ENCODE peak calls at places on chromosome 1, in four cellular contexts. One of them, this sample, is unnamed.

GRCh38 chr1:86696522-86696921 is 7.9 kb upstream of the SH3GLB1 start:
- DNase-seq in GM23248: no peak
- DNase-seq in mammary epithelial cell: peak
- DNase-seq in OCI-LY7: no peak
- DNase-seq in this sample: no peak

GRCh38 chr1:234944439-234945369 is 183.9 kb downstream of the TOMM20 start:
- DNase-seq in mammary epithelial cell: no peak
- DNase-seq in GM23248: no peak
- DNase-seq in OCI-LY7: peak
- DNase-seq in this sample: no peak

GRCh38 chr1:157377216-157377821 is 175.0 kb downstream of the FCRL5 start:
- DNase-seq in OCI-LY7: peak
- DNase-seq in GM23248: peak
- DNase-seq in mammary epithelial cell: peak
- DNase-seq in this sample: no peak

GRCh38 chr1:111483166-111483565 is 9.4 kb downstream of the C1orf162 start:
- DNase-seq in OCI-LY7: no peak
- DNase-seq in mammary epithelial cell: no peak
- DNase-seq in GM23248: peak
- DNase-seq in this sample: no peak

GRCh38 chr1:55636691-55637090 is 421.5 kb upstream of the USP24 start:
- DNase-seq in GM23248: peak
- DNase-seq in OCI-LY7: no peak
- DNase-seq in mammary epithelial cell: peak
- DNase-seq in this sample: peak

GRCh38 chr1:210775289-210775688 is 358.7 kb downstream of the KCNH1 start:
- DNase-seq in OCI-LY7: no peak
- DNase-seq in mammary epithelial cell: no peak
- DNase-seq in GM23248: no peak
- DNase-seq in this sample: no peak

GRCh38 chr1:97050501-97050900 is 328.9 kb downstream of the PTBP2 start:
- DNase-seq in GM23248: peak
- DNase-seq in mammary epithelial cell: no peak
- DNase-seq in OCI-LY7: peak
- DNase-seq in this sample: peak

GRCh38 chr1:202192770-202193613 is 607 bp upstream of the LGR6 start:
- DNase-seq in GM23248: peak
- DNase-seq in mammary epithelial cell: no peak
- DNase-seq in OCI-LY7: peak
- DNase-seq in this sample: peak

GRCh38 chr1:160997323-160998038 is 23.5 kb downstream of the F11R start:
- DNase-seq in GM23248: peak
- DNase-seq in OCI-LY7: peak
- DNase-seq in mammary epithelial cell: peak
- DNase-seq in this sample: peak

GRCh38 chr1:181178241-181178640 is 89.7 kb downstream of the IER5 start:
- DNase-seq in OCI-LY7: no peak
- DNase-seq in mammary epithelial cell: no peak
- DNase-seq in GM23248: no peak
- DNase-seq in this sample: peak

GRCh38 chr1:32903991-32904776 is 3.0 kb upstream of the TMEM54 start:
- DNase-seq in GM23248: no peak
- DNase-seq in OCI-LY7: no peak
- DNase-seq in mammary epithelial cell: no peak
- DNase-seq in this sample: peak

GRCh38 chr1:116667577-116668105 is at the start of gene IGSF3:
- DNase-seq in GM23248: peak
- DNase-seq in mammary epithelial cell: peak
- DNase-seq in OCI-LY7: no peak
- DNase-seq in this sample: peak

GRCh38 chr1:227779021-227779441 is 36.4 kb upstream of the PRSS38 start:
- DNase-seq in mammary epithelial cell: no peak
- DNase-seq in GM23248: no peak
- DNase-seq in OCI-LY7: no peak
- DNase-seq in this sample: no peak

GRCh38 chr1:169119405-169119804 is 12.9 kb downstream of the ATP1B1 start:
- DNase-seq in mammary epithelial cell: peak
- DNase-seq in OCI-LY7: no peak
- DNase-seq in GM23248: peak
- DNase-seq in this sample: peak

GRCh38 chr1:2300004-2300771 is 72.1 kb downstream of the SKI start:
- DNase-seq in OCI-LY7: peak
- DNase-seq in mammary epithelial cell: no peak
- DNase-seq in GM23248: peak
- DNase-seq in this sample: no peak

GRCh38 chr1:31815307-31815645 is 546 bp downstream of the SPOCD1 start:
- DNase-seq in mammary epithelial cell: no peak
- DNase-seq in OCI-LY7: no peak
- DNase-seq in GM23248: no peak
- DNase-seq in this sample: peak

GRCh38 chr1:45512641-45513054 is 9.0 kb downstream of the PRDX1 start:
- DNase-seq in mammary epithelial cell: peak
- DNase-seq in OCI-LY7: peak
- DNase-seq in GM23248: peak
- DNase-seq in this sample: peak

GRCh38 chr1:68322837-68323687 is 90.7 kb upstream of the WLS start:
- DNase-seq in OCI-LY7: no peak
- DNase-seq in mammary epithelial cell: peak
- DNase-seq in GM23248: peak
- DNase-seq in this sample: peak

GRCh38 chr1:179883739-179884138 is 1.7 kb downstream of the TOR1AIP1 start:
- DNase-seq in mammary epithelial cell: peak
- DNase-seq in OCI-LY7: peak
- DNase-seq in GM23248: peak
- DNase-seq in this sample: no peak

GRCh38 chr1:200029035-200029623 is 1.6 kb downstream of the NR5A2 start:
- DNase-seq in OCI-LY7: peak
- DNase-seq in mammary epithelial cell: peak
- DNase-seq in GM23248: peak
- DNase-seq in this sample: peak

GRCh38 chr1:244100691-244101453 is 49.8 kb downstream of the ZBTB18 start:
- DNase-seq in GM23248: no peak
- DNase-seq in OCI-LY7: no peak
- DNase-seq in mammary epithelial cell: no peak
- DNase-seq in this sample: peak

GRCh38 chr1:24338447-24338846 is 19.3 kb downstream of the GRHL3 start:
- DNase-seq in GM23248: no peak
- DNase-seq in OCI-LY7: no peak
- DNase-seq in mammary epithelial cell: no peak
- DNase-seq in this sample: no peak

GRCh38 chr1:220879509-220880366 is 495 bp downstream of the HLX start:
- DNase-seq in OCI-LY7: no peak
- DNase-seq in GM23248: peak
- DNase-seq in mammary epithelial cell: peak
- DNase-seq in this sample: peak

GRCh38 chr1:103336376-103336775 is 189.1 kb upstream of the RNPC3 start:
- DNase-seq in mammary epithelial cell: peak
- DNase-seq in GM23248: no peak
- DNase-seq in OCI-LY7: no peak
- DNase-seq in this sample: no peak

GRCh38 chr1:62397301-62397700 is 39.5 kb upstream of the USP1 start:
- DNase-seq in mammary epithelial cell: peak
- DNase-seq in GM23248: no peak
- DNase-seq in OCI-LY7: no peak
- DNase-seq in this sample: no peak

GRCh38 chr1:193311226-193311948 is 125.0 kb upstream of the B3GALT2 start:
- DNase-seq in GM23248: no peak
- DNase-seq in mammary epithelial cell: no peak
- DNase-seq in OCI-LY7: no peak
- DNase-seq in this sample: no peak

GRCh38 chr1:110525250-110525597 is 6.2 kb upstream of the KCNA10 start:
- DNase-seq in OCI-LY7: no peak
- DNase-seq in mammary epithelial cell: no peak
- DNase-seq in GM23248: peak
- DNase-seq in this sample: no peak

GRCh38 chr1:152888126-152888525 is 10.0 kb downstream of the SMCP start:
- DNase-seq in mammary epithelial cell: peak
- DNase-seq in GM23248: no peak
- DNase-seq in OCI-LY7: no peak
- DNase-seq in this sample: no peak

GRCh38 chr1:33986389-33987095 is 122.7 kb downstream of the HMGB4 start:
- DNase-seq in mammary epithelial cell: no peak
- DNase-seq in OCI-LY7: no peak
- DNase-seq in GM23248: peak
- DNase-seq in this sample: no peak

GRCh38 chr1:241838831-241839365 is 9.1 kb upstream of the EXO1 start:
- DNase-seq in OCI-LY7: no peak
- DNase-seq in mammary epithelial cell: no peak
- DNase-seq in GM23248: peak
- DNase-seq in this sample: no peak

GRCh38 chr1:19213580-19213979 is 3.5 kb upstream of the UBR4 start:
- DNase-seq in GM23248: no peak
- DNase-seq in mammary epithelial cell: no peak
- DNase-seq in OCI-LY7: no peak
- DNase-seq in this sample: no peak

GRCh38 chr1:100122177-100122576 is 10.6 kb downstream of the SASS6 start:
- DNase-seq in GM23248: no peak
- DNase-seq in mammary epithelial cell: no peak
- DNase-seq in OCI-LY7: no peak
- DNase-seq in this sample: no peak

GRCh38 chr1:56146449-56146848 is 432.9 kb downstream of the PLPP3 start:
- DNase-seq in OCI-LY7: no peak
- DNase-seq in GM23248: peak
- DNase-seq in mammary epithelial cell: no peak
- DNase-seq in this sample: peak

GRCh38 chr1:116265931-116266863 is 106.8 kb upstream of the ATP1A1 start:
- DNase-seq in GM23248: no peak
- DNase-seq in OCI-LY7: no peak
- DNase-seq in mammary epithelial cell: no peak
- DNase-seq in this sample: no peak

GRCh38 chr1:180793451-180793850 is 119.2 kb upstream of the KIAA1614 start:
- DNase-seq in mammary epithelial cell: no peak
- DNase-seq in OCI-LY7: no peak
- DNase-seq in GM23248: no peak
- DNase-seq in this sample: peak

GRCh38 chr1:2468041-2468472 is 8.0 kb upstream of the PLCH2 start:
- DNase-seq in OCI-LY7: peak
- DNase-seq in mammary epithelial cell: no peak
- DNase-seq in GM23248: peak
- DNase-seq in this sample: peak

GRCh38 chr1:19361231-19362147 is 49.4 kb downstream of the SLC66A1 start:
- DNase-seq in mammary epithelial cell: peak
- DNase-seq in GM23248: peak
- DNase-seq in OCI-LY7: no peak
- DNase-seq in this sample: peak

GRCh38 chr1:234154320-234155251 is 218.7 kb upstream of the COA6 start:
- DNase-seq in mammary epithelial cell: peak
- DNase-seq in GM23248: peak
- DNase-seq in OCI-LY7: peak
- DNase-seq in this sample: no peak

GRCh38 chr1:21763694-21764419 is 19.1 kb downstream of the USP48 start:
- DNase-seq in OCI-LY7: peak
- DNase-seq in GM23248: no peak
- DNase-seq in mammary epithelial cell: no peak
- DNase-seq in this sample: no peak

GRCh38 chr1:89910268-89910667 is 84.6 kb upstream of the ZNF326 start:
- DNase-seq in GM23248: no peak
- DNase-seq in mammary epithelial cell: no peak
- DNase-seq in OCI-LY7: no peak
- DNase-seq in this sample: no peak
- H3K27ac ChIP-seq in GM23248: peak
- H3K27ac ChIP-seq in mammary epithelial cell: no peak
- H3K27ac ChIP-seq in OCI-LY7: no peak
- H3K27ac ChIP-seq in this sample: peak

GRCh38 chr1:198176179-198176578 is 19.4 kb downstream of the NEK7 start:
- DNase-seq in OCI-LY7: no peak
- DNase-seq in mammary epithelial cell: no peak
- DNase-seq in GM23248: no peak
- DNase-seq in this sample: no peak

GRCh38 chr1:198179556-198179981 is 22.8 kb downstream of the NEK7 start:
- DNase-seq in OCI-LY7: no peak
- DNase-seq in mammary epithelial cell: peak
- DNase-seq in GM23248: no peak
- DNase-seq in this sample: no peak

GRCh38 chr1:198174297-198174696 is 17.5 kb downstream of the NEK7 start:
- DNase-seq in mammary epithelial cell: no peak
- DNase-seq in OCI-LY7: no peak
- DNase-seq in GM23248: peak
- DNase-seq in this sample: no peak

GRCh38 chr1:198175418-198176170 is 18.8 kb downstream of the NEK7 start:
- DNase-seq in GM23248: peak
- DNase-seq in OCI-LY7: peak
- DNase-seq in mammary epithelial cell: no peak
- DNase-seq in this sample: no peak

GRCh38 chr1:198178615-198179014 is 21.8 kb downstream of the NEK7 start:
- DNase-seq in mammary epithelial cell: no peak
- DNase-seq in OCI-LY7: no peak
- DNase-seq in GM23248: no peak
- DNase-seq in this sample: no peak
- H3K27ac ChIP-seq in mammary epithelial cell: no peak
- H3K27ac ChIP-seq in OCI-LY7: no peak
- H3K27ac ChIP-seq in GM23248: no peak
- H3K27ac ChIP-seq in this sample: peak

GRCh38 chr1:16139473-16139962 is 16.4 kb downstream of the EPHA2 start:
- DNase-seq in GM23248: peak
- DNase-seq in OCI-LY7: no peak
- DNase-seq in mammary epithelial cell: peak
- DNase-seq in this sample: peak

GRCh38 chr1:16137890-16138467 is 17.9 kb downstream of the EPHA2 start:
- DNase-seq in mammary epithelial cell: no peak
- DNase-seq in OCI-LY7: no peak
- DNase-seq in GM23248: no peak
- DNase-seq in this sample: no peak

GRCh38 chr1:16138772-16139221 is 17.1 kb downstream of the EPHA2 start:
- DNase-seq in OCI-LY7: no peak
- DNase-seq in mammary epithelial cell: no peak
- DNase-seq in GM23248: peak
- DNase-seq in this sample: peak

GRCh38 chr1:16141573-16142336 is 14.1 kb downstream of the EPHA2 start:
- DNase-seq in mammary epithelial cell: no peak
- DNase-seq in OCI-LY7: no peak
- DNase-seq in GM23248: no peak
- DNase-seq in this sample: no peak

GRCh38 chr1:16140068-16140596 is 15.7 kb downstream of the EPHA2 start:
- DNase-seq in OCI-LY7: no peak
- DNase-seq in mammary epithelial cell: no peak
- DNase-seq in GM23248: no peak
- DNase-seq in this sample: no peak
- H3K27ac ChIP-seq in OCI-LY7: no peak
- H3K27ac ChIP-seq in mammary epithelial cell: peak
- H3K27ac ChIP-seq in GM23248: peak
- H3K27ac ChIP-seq in this sample: peak

GRCh38 chr1:164565356-164565755 is 6.4 kb downstream of the PBX1 start:
- DNase-seq in GM23248: peak
- DNase-seq in mammary epithelial cell: no peak
- DNase-seq in OCI-LY7: no peak
- DNase-seq in this sample: no peak

GRCh38 chr1:164562947-164563346 is 4.0 kb downstream of the PBX1 start:
- DNase-seq in OCI-LY7: no peak
- DNase-seq in GM23248: no peak
- DNase-seq in mammary epithelial cell: peak
- DNase-seq in this sample: no peak

GRCh38 chr1:164561007-164561406 is 2.0 kb downstream of the PBX1 start:
- DNase-seq in mammary epithelial cell: peak
- DNase-seq in GM23248: peak
- DNase-seq in OCI-LY7: no peak
- DNase-seq in this sample: no peak

GRCh38 chr1:164561461-164561860 is 2.5 kb downstream of the PBX1 start:
- DNase-seq in mammary epithelial cell: peak
- DNase-seq in OCI-LY7: no peak
- DNase-seq in GM23248: peak
- DNase-seq in this sample: no peak

GRCh38 chr1:164563821-164564251 is 4.9 kb downstream of the PBX1 start:
- DNase-seq in mammary epithelial cell: peak
- DNase-seq in OCI-LY7: no peak
- DNase-seq in GM23248: peak
- DNase-seq in this sample: no peak
- H3K27ac ChIP-seq in mammary epithelial cell: peak
- H3K27ac ChIP-seq in OCI-LY7: no peak
- H3K27ac ChIP-seq in GM23248: peak
- H3K27ac ChIP-seq in this sample: no peak

This sample was measured in osteoblast.